ENCODE peak calls at places on chromosomes 13 and 19, in ten cellular contexts. U, O, V, Q, R, D, B, H, L and Z are unnamed samples. For H3K4me1, the result is how much of the 10 kb centered on the place peaks cover.

GRCh38 chr13:109751477-109751876 is 34.9 kb downstream of the IRS2 start:
- DNase-seq in H (no peak), B (no peak), R (no peak), L (no peak), O (no peak), D (no peak), V (no peak), U (no peak), Q (no peak), Z (no peak)

GRCh38 chr19:12796146-12797071 is 5.1 kb downstream of the JUNB start:
- DNase-seq in V (peak), D (peak), R (peak), U (peak), Q (peak), H (peak), B (peak), O (peak), L (no peak), Z (no peak)

GRCh38 chr13:92355213-92355612 is 871.4 kb upstream of the GPC6 start:
- DNase-seq in U (no peak), D (peak), Q (no peak), R (no peak), O (no peak), B (peak), H (peak), V (no peak), L (no peak), Z (no peak)

GRCh38 chr13:20131057-20131832 is 29.6 kb downstream of the GJA3 start:
- DNase-seq in O (no peak), B (no peak), L (no peak), U (no peak), R (no peak), D (no peak), H (no peak), V (no peak), Q (no peak), Z (no peak)

GRCh38 chr13:75889427-75889826 is 253.3 kb downstream of the LMO7 start:
- DNase-seq in R (no peak), V (no peak), D (no peak), U (no peak), Q (no peak), L (no peak), O (no peak), H (no peak), B (no peak), Z (no peak)

GRCh38 chr13:75761373-75761772 is 125.2 kb downstream of the LMO7 start:
- DNase-seq in H (no peak), Q (no peak), R (peak), D (no peak), B (no peak), U (no peak), V (no peak), L (no peak), O (no peak), Z (no peak)

GRCh38 chr19:55080915-55081772 is 5.5 kb downstream of the EPS8L1 start:
- DNase-seq in R (peak), V (peak), B (peak), D (peak), O (peak), U (peak), Q (no peak), L (peak), H (no peak), Z (no peak)

GRCh38 chr13:44884076-44884729 is 105.1 kb downstream of the NUFIP1 start:
- DNase-seq in B (no peak), D (peak), R (no peak), U (no peak), L (no peak), O (no peak), H (peak), Q (no peak), V (no peak), Z (no peak)

GRCh38 chr13:98779695-98780094 is 27.2 kb upstream of the SLC15A1 start:
- DNase-seq in U (no peak), H (no peak), V (no peak), O (no peak), Q (no peak), R (no peak), D (no peak), B (no peak), L (no peak), Z (no peak)

GRCh38 chr13:75139291-75139690 is 342.7 kb downstream of the TBC1D4 start:
- DNase-seq in H (peak), U (no peak), R (no peak), O (no peak), D (peak), L (no peak), Q (no peak), B (no peak), V (no peak), Z (no peak)

GRCh38 chr13:31495336-31495735 is 244.0 kb upstream of the RXFP2 start:
- DNase-seq in O (no peak), Q (no peak), H (no peak), U (no peak), V (no peak), L (no peak), R (no peak), D (no peak), B (no peak), Z (no peak)

GRCh38 chr13:59086147-59086546 is 1077.6 kb downstream of the DIAPH3 start:
- DNase-seq in R (no peak), B (no peak), V (no peak), Q (no peak), O (no peak), H (peak), U (no peak), D (peak), L (no peak), Z (no peak)

GRCh38 chr13:113820813-113821651 is 42.8 kb downstream of the GAS6 start:
- DNase-seq in D (peak), R (no peak), B (peak), H (peak), U (peak), V (peak), Q (peak), L (peak), O (no peak), Z (no peak)

GRCh38 chr13:41458187-41458938 is 1.0 kb downstream of the RGCC start:
- DNase-seq in U (peak), R (no peak), H (peak), O (peak), B (no peak), Q (no peak), V (peak), D (peak), L (no peak), Z (no peak)

GRCh38 chr13:94346261-94347019 is 133.0 kb downstream of the DCT start:
- DNase-seq in L (no peak), H (no peak), V (no peak), B (no peak), R (no peak), Q (no peak), O (no peak), D (no peak), U (no peak), Z (no peak)

DNA sequence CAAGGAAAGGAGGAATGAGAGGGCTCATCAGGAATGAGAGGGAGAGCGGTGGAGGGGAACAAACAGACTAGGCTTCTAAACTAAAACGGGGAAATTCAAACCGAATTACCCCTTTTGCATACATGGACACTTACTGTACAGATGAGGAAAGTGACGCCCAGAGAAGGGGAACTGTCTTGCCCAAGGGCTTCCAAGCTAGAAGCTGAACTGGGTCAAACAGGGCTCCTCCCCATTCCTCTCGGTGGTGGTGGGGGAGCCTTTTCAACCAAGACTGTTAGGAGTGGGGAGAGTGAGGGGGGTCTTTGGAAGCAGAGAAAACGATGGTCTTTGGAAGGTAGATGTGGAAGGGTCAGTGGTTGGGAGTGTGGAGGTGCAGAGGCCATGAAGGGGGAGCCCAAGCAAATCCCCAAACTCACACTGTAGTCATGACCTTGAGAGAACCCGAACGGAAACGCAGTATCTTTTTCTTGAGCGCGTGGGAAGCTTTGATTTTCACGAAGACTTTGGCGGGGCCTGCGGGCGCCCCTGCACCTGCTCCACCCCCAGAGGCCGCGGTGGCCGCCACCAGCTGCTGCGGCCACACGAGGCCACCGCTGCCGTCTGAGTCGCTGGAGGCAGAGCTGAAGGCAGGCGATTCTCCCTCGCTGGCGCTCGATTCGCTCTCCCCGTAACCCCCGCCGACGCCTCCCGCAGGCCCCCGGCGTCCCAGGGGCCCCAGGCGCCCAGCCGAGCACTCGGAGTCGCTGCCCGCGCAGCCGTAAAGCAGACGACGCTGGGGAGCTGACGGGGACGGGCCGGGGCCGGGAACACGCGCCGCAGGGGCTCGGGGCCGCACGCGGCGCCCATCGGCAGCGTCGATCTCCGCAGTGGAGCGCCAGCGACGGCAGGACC is 12.3 kb upstream of the GNG8 start:
- DNase-seq in V (no peak), R (no peak), H (no peak), Q (no peak), O (no peak), D (no peak), B (no peak), L (no peak), U (no peak), Z (no peak)
- H3K4me3 ChIP-seq in V (no peak), R (no peak), H (no peak), Q (no peak), O (no peak), D (no peak), B (no peak), L (no peak), U (no peak), Z (no peak)

GRCh38 chr19:2503521-2504109 is 27.7 kb downstream of the GADD45B start:
- DNase-seq in U (no peak), O (no peak), B (peak), H (peak), Q (no peak), V (no peak), L (peak), R (peak), D (peak), Z (no peak)
- H3K27ac ChIP-seq in U (peak), O (no peak), B (peak), H (peak), Q (no peak), V (no peak), L (peak), R (peak), D (peak), Z (peak)

DNA sequence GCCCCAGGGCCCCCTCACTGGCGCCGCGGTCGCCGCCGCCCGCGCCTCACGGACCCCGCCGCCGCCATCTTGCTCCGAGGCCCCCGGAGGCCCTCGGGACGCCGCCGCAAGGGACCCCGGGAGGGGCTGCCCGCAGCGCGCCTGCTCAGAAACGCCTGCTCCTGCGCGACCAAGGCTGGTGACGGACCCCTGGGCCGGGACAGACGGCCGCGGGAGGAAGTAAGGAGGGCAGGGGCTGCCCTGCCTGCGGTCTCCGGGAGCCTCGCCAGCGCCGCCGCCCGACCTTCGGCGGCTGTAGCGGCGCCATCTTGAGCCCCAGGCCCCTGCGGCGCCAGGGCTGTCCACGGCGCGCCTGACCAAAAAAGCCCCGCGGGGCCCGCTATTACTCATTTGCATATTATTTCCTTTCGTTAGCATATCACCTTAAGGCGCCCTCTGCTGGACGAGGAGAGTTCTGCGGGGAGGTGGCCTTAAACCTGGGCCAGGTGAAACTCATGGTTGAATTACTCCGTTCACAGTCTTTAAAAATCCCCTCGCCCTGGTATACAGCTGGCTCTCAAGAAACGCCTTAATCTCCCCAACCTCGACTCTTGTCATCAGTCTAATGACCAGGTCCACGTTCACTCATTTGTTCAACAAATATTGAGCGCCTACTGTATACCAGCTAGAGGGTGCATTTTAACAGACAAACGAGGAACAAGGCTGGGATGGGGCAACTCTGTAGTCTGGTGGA is at the start of gene REXO1:
- DNase-seq in R (peak), D (peak), O (peak), V (peak), H (peak), B (peak), Q (peak), L (peak), U (peak), Z (no peak)
- H3K4me1 ChIP-seq in R (under half), D (under half), O (half or more), V (under half), H (under half), B (under half), Q (under half), L (under half), U (under half), Z (under half)

DNA sequence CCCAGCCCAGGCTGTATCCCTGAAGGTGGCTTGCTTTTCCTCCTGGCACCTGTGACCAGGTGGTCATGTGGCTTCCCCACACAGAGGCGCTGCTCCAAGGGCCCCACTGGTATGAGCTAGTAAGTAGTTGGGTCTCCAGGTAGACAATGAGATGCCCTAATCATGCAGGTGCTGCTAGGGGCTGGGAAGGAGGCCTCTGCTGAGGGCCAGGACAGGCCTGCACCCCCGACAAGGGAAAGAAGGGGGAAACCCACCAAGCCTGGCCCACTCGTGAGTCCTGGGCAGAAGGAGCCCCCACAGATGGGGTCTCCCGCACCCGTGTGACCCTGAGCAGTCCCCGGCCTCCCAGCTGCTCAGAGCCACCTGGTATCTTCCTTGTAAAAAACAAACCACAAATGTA is 13.2 kb downstream of the PEX11G start:
- DNase-seq in D (no peak), Q (no peak), R (no peak), H (no peak), U (no peak), B (no peak), V (no peak), O (no peak), L (no peak), Z (no peak)
- H3K4me3 ChIP-seq in D (no peak), Q (no peak), R (no peak), H (no peak), U (no peak), B (no peak), V (no peak), O (no peak), L (no peak), Z (no peak)

GRCh38 chr13:30112602-30113435 is 194.5 kb downstream of the KATNAL1 start:
- DNase-seq in O (peak), B (peak), Q (peak), V (peak), D (peak), U (peak), L (no peak), H (peak), R (peak), Z (peak)
- H3K27ac ChIP-seq in O (peak), B (peak), Q (peak), V (peak), D (no peak), U (no peak), L (no peak), H (no peak), R (no peak), Z (no peak)

GRCh38 chr19:33459691-33460090 is 61.9 kb downstream of the PEPD start:
- DNase-seq in R (no peak), H (no peak), D (no peak), B (no peak), O (no peak), Q (no peak), L (no peak), V (no peak), U (no peak), Z (no peak)
- H3K4me1 ChIP-seq in R (under half), H (under half), D (under half), B (under half), O (under half), Q (under half), L (under half), V (under half), U (under half), Z (under half)